ENCODE peak calls at places on chromosomes 2 and 18, in four cellular contexts. C is endothelial cell of umbilical vein, T is IMR-90, G is fibroblast of lung. Q is an unnamed sample. For H3K27me3, the result is how much of the 10 kb centered on the place peaks cover.

GRCh38 chr2:96103906-96104861 is 12.2 kb downstream of the ADRA2B start:
- DNase-seq in C (no peak), T (no peak), G (no peak), Q (no peak)

GRCh38 chr2:189673661-189674373 is 653 bp upstream of the ANKAR start:
- DNase-seq in G (no peak), C (no peak), T (no peak), Q (no peak)

GRCh38 chr18:64966667-64967066 is 784.1 kb upstream of the CDH7 start:
- DNase-seq in T (no peak), C (no peak), G (no peak), Q (no peak)

GRCh38 chr2:132815522-132815921 is 145.5 kb upstream of the LYPD1 start:
- DNase-seq in T (peak), G (peak), C (no peak), Q (no peak)

GRCh38 chr2:12300927-12301326 is 415.8 kb upstream of the TRIB2 start:
- DNase-seq in T (peak), C (peak), G (no peak), Q (no peak)

GRCh38 chr2:231167745-231168459 is 30.5 kb upstream of the ARMC9 start:
- DNase-seq in G (no peak), C (peak), T (peak), Q (no peak)

GRCh38 chr2:114108819-114109416 is 219.0 kb downstream of the ACTR3 start:
- DNase-seq in T (no peak), G (no peak), C (no peak), Q (no peak)

GRCh38 chr2:165268751-165269150 is 29.5 kb downstream of the SCN2A start:
- DNase-seq in T (no peak), G (no peak), C (no peak), Q (no peak)

GRCh38 chr18:3972291-3972985 is 482.7 kb downstream of the DLGAP1 start:
- DNase-seq in G (no peak), C (no peak), T (peak), Q (no peak)

GRCh38 chr2:36561223-36561944 is 36.6 kb downstream of the FEZ2 start:
- DNase-seq in T (peak), C (peak), G (peak), Q (no peak)

GRCh38 chr2:96256611-96257113 is 9.1 kb downstream of the TMEM127 start:
- DNase-seq in T (no peak), C (no peak), G (no peak), Q (no peak)

GRCh38 chr2:234739061-234739460 is 212.8 kb upstream of the SH3BP4 start:
- DNase-seq in G (no peak), C (no peak), T (no peak), Q (no peak)

GRCh38 chr18:10783941-10784340 is 258.1 kb downstream of the NAPG start:
- DNase-seq in C (no peak), G (no peak), T (no peak), Q (no peak)

GRCh38 chr2:18544171-18544570 is 16.3 kb downstream of the RDH14 start:
- DNase-seq in G (no peak), C (no peak), T (no peak), Q (no peak)

GRCh38 chr2:10477443-10478297 is 29.5 kb upstream of the ODC1 start:
- DNase-seq in G (no peak), T (no peak), C (no peak), Q (no peak)

GRCh38 chr18:78538669-78539440 is 440.8 kb upstream of the SALL3 start:
- DNase-seq in T (no peak), G (no peak), C (no peak), Q (no peak)

GRCh38 chr18:33277431-33277830 is 163.1 kb downstream of the CCDC178 start:
- DNase-seq in G (no peak), C (no peak), T (no peak), Q (no peak)

GRCh38 chr2:26874514-26874913 is 26.6 kb downstream of the DPYSL5 start:
- DNase-seq in G (no peak), T (no peak), C (no peak), Q (no peak)

GRCh38 chr2:104853926-104854506 is at the start of gene POU3F3:
- DNase-seq in C (no peak), G (peak), T (no peak), Q (no peak)

GRCh38 chr2:242046184-242046826 is 176.8 kb downstream of the RTP5 start:
- DNase-seq in T (no peak), G (no peak), C (no peak), Q (no peak)

GRCh38 chr2:166651080-166651675 is 157.1 kb upstream of the SCN7A start:
- DNase-seq in C (peak), T (peak), G (peak), Q (no peak)

GRCh38 chr18:715626-716025 is 3.2 kb upstream of the ENOSF1 start:
- DNase-seq in C (peak), G (peak), T (peak), Q (no peak)
- H3K4me2 ChIP-seq in C (no peak), G (no peak), T (no peak), Q (no peak)

DNA sequence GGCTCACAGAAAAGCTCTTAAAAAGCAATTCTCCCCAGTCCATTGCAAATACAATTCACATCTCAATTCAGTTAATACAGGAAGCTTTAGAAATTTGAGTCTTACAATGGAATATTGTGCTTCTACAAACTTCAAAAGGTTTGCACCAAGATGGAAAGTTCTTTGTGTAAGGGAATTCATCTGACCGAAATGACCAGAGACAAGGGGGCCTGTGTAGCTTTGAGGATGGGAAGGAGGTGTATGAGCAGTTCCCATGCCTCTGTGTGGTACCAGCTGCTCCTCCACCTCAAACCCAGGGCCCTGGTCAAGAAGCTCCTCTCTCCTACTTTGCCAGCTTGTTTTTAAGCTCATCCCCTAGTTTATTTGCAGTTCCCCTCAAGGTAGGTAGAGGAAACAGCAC is 312.8 kb upstream of the PKDCC start:
- DNase-seq in T (no peak), G (no peak), C (no peak), Q (peak)
- H3K27me3 ChIP-seq in T (under half), G (under half), C (under half), Q (under half)

DNA sequence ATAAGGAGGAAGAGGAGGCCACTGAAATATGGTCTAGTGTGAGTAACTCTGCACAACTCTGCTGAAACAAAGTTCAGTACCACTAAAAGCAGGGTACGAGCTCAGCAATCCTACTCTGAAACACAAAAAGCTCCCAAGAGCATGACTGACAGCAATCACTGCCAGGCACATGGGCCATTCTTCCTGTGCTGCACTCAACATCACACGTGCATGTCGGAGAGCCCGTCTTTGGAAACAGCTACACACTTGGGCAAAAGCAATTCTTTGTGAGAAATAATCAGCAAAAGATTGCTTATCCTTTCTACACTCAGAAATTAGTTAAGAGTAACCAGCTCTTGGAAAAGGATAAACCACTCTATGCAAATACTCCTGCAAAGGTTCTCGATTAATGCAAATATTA is 145.2 kb downstream of the HDAC4 start:
- DNase-seq in C (no peak), T (no peak), G (no peak), Q (no peak)
- H3K4me2 ChIP-seq in C (no peak), T (no peak), G (no peak), Q (no peak)

DNA sequence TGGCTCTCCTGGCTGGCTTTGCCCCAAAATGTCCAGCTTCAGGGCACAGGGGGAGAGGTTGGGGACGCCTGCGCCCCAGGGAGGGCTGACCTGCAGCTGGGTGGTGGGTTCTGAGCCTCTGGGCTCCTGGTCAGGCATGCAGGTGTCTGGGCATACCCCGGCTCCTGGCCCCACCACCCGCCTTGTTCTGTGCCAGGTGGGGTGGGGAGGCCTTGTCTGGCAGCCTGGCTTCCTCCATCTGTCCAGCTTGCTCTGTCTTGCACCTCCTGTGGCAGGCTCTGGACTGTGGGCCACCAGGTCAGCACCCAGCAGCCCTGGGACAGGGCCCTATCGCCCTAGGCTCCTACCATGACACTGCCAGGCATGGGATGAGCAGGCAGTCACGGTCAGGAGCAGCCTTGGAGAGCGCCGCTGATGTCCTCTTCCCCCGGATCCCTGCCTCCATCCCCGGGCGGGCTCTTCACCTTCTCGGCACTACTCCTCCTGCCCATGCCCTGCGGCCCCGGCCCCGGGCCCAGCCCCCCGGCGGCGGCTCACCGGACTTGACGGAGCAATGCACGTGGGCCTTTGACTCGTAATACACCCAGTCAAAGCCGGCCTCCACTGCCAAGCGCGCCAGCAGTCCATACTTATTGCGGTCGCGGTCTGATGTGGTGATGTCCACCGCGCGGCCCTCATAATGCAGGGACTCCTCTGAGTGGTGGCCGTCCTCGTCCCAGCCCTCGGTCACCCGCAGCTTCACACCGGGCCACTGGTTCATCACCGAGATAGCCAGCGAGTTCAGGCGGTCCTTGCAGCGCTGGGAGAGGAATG is 3.6 kb downstream of the IHH start:
- DNase-seq in T (no peak), G (no peak), C (no peak), Q (no peak)
- H3K27me3 ChIP-seq in T (half or more), G (half or more), C (under half), Q (under half)

GRCh38 chr18:59660398-59660797 is 36.8 kb downstream of the CCBE1 start:
- DNase-seq in G (peak), C (no peak), T (no peak), Q (no peak)
- H3K4me2 ChIP-seq in G (peak), C (no peak), T (peak), Q (no peak)

Q was measured in Karpas-422.